ENCODE peak calls at places on chromosomes 4 and X, in seven cellular contexts. U is neural progenitor cell, S is neural crest cell, J is ovary, R is stomach, E is HFFc6, P is upper lobe of left lung. B is an unnamed sample.

GRCh38 chr4:109648266-109648996 is 54.8 kb downstream of the CASP6 start:
- DNase-seq in U (no peak), J (no peak), S (no peak), E (no peak), R (no peak), P (no peak), B (no peak)

GRCh38 chrX:47579537-47579936 is 2.7 kb upstream of the TIMP1 start:
- DNase-seq in U (no peak), J (no peak), E (peak; percentile 40), P (peak; percentile 67), R (no peak), S (no peak), B (no peak)

GRCh38 chrX:30981968-30982367 is 89.9 kb downstream of the FTHL17 start:
- DNase-seq in P (no peak), E (no peak), R (no peak), J (no peak), S (no peak), U (no peak), B (no peak)

GRCh38 chrX:71224098-71224708 is 1.2 kb downstream of the GJB1 start:
- DNase-seq in P (no peak), R (no peak), E (no peak), U (peak; percentile 31), J (no peak), S (no peak), B (no peak)

GRCh38 chr4:43394976-43395375 is 502.5 kb downstream of the GRXCR1 start:
- DNase-seq in S (no peak), R (no peak), U (no peak), P (no peak), E (no peak), J (no peak), B (no peak)

GRCh38 chr4:172042714-172043114 is 229.5 kb downstream of the GALNTL6 start:
- DNase-seq in E (no peak), S (no peak), R (no peak), U (no peak), P (no peak), J (no peak), B (no peak)

GRCh38 chr4:5943561-5943960 is 50.7 kb upstream of the CRMP1 start:
- DNase-seq in P (no peak), J (no peak), S (no peak), U (no peak), E (no peak), R (no peak), B (no peak)

GRCh38 chr4:76949293-76950051 is at the start of gene SEPTIN11:
- DNase-seq in J (peak; percentile 92), U (peak; percentile 96), S (peak; percentile 90), P (peak; percentile 81), R (peak; percentile 91), E (peak; percentile 94), B (peak; percentile 91)

GRCh38 chrX:12865359-12865758 is 1.5 kb upstream of the TLR7 start:
- DNase-seq in J (no peak), P (no peak), R (no peak), E (no peak), S (no peak), U (no peak), B (no peak)

GRCh38 chrX:53071064-53071463 is 11.1 kb upstream of the TSPYL2 start:
- DNase-seq in R (no peak), S (no peak), U (no peak), J (no peak), P (no peak), E (no peak), B (no peak)

GRCh38 chr4:167903291-167903721 is 189.0 kb upstream of the ANXA10 start:
- DNase-seq in R (no peak), S (no peak), E (peak; percentile 54), P (no peak), J (no peak), U (no peak), B (no peak)

GRCh38 chr4:48341776-48342558 is 638 bp downstream of the SLAIN2 start:
- DNase-seq in S (peak; percentile 56), U (peak; percentile 86), E (no peak), R (peak; percentile 55), P (peak; percentile 45), J (peak; percentile 40), B (peak; percentile 49)

GRCh38 chr4:106126062-106126461 is 189.9 kb downstream of the TBCK start:
- DNase-seq in R (no peak), U (no peak), E (no peak), J (no peak), S (no peak), P (no peak), B (no peak)

GRCh38 chrX:154409222-154409871 is at the start of gene DNASE1L1:
- DNase-seq in R (peak; percentile 90), E (peak; percentile 89), S (no peak), P (peak; percentile 92), U (peak; percentile 82), J (no peak), B (no peak)

GRCh38 chr4:59637596-59637995 is 1562.5 kb upstream of the ADGRL3 start:
- DNase-seq in E (no peak), J (no peak), U (no peak), P (no peak), R (no peak), S (no peak), B (no peak)

GRCh38 chr4:25448379-25449109 is 71.5 kb downstream of the ANAPC4 start:
- DNase-seq in E (peak; percentile 62), J (no peak), R (no peak), P (no peak), S (no peak), U (peak; percentile 13), B (no peak)

GRCh38 chrX:53684415-53685192 is 1.9 kb downstream of the HUWE1 start:
- DNase-seq in R (no peak), J (no peak), P (no peak), U (no peak), S (no peak), E (no peak), B (no peak)

GRCh38 chrX:112851806-112852205 is 11.2 kb upstream of the AMOT start:
- DNase-seq in R (no peak), J (peak; percentile 62), P (peak; percentile 39), S (no peak), U (no peak), E (no peak), B (no peak)

GRCh38 chrX:150455220-150455618 is 92.1 kb downstream of the MAMLD1 start:
- DNase-seq in R (no peak), S (no peak), U (no peak), E (no peak), J (no peak), P (no peak), B (no peak)

GRCh38 chrX:15674514-15674898 is 9.9 kb upstream of the CLTRN start:
- DNase-seq in U (peak; percentile 92), R (peak; percentile 98), E (peak; percentile 85), P (peak; percentile 98), J (peak; percentile 98), S (peak; percentile 64), B (peak; percentile 54)

GRCh38 chr4:133775469-133775868 is 426.1 kb downstream of the PABPC4L start:
- DNase-seq in P (no peak), R (no peak), U (no peak), J (no peak), S (no peak), E (no peak), B (no peak)

GRCh38 chrX:71178908-71179307 is 34.3 kb downstream of the NLGN3 start:
- DNase-seq in J (peak; percentile 46), U (peak; percentile 68), P (peak; percentile 51), E (peak; percentile 12), R (peak; percentile 65), S (peak; percentile 25), B (peak; percentile 47)

GRCh38 chr4:183240581-183241321 is 79.3 kb downstream of the CLDN22 start:
- DNase-seq in S (no peak), E (no peak), U (no peak), J (no peak), R (no peak), P (no peak), B (no peak)

GRCh38 chr4:173005912-173006633 is 162.5 kb upstream of the GALNT7 start:
- DNase-seq in J (peak; percentile 30), R (no peak), P (no peak), E (no peak), S (no peak), U (no peak), B (no peak)

GRCh38 chrX:46260502-46260901 is 284.7 kb downstream of the ZNF674 start:
- DNase-seq in E (no peak), P (no peak), J (no peak), U (no peak), R (no peak), S (no peak), B (no peak)

GRCh38 chrX:129738466-129739308 is at the start of gene XPNPEP2:
- DNase-seq in J (peak; percentile 48), S (no peak), E (no peak), U (peak; percentile 44), R (no peak), P (no peak), B (no peak)

GRCh38 chr4:94244087-94244828 is 36.6 kb downstream of the SMARCAD1 start:
- DNase-seq in J (no peak), P (no peak), R (no peak), U (no peak), E (no peak), S (no peak), B (no peak)

GRCh38 chr4:85522836-85523235 is 47.9 kb downstream of the ARHGAP24 start:
- DNase-seq in P (no peak), U (no peak), J (no peak), S (no peak), R (no peak), E (no peak), B (no peak)

GRCh38 chr4:36189511-36190226 is 54.6 kb downstream of the ARAP2 start:
- DNase-seq in U (no peak), P (no peak), S (no peak), R (no peak), E (no peak), J (no peak), B (no peak)

GRCh38 chrX:43961699-43962098 is 11.5 kb downstream of the NDP start:
- DNase-seq in S (no peak), E (no peak), U (no peak), R (no peak), P (no peak), J (no peak), B (no peak)
- TF ChIP-seq CTCF in S (peak; percentile 54), E (peak; percentile 41), U (peak; percentile 50), R (no peak), P (no peak), J (no peak), B (no peak)

DNA sequence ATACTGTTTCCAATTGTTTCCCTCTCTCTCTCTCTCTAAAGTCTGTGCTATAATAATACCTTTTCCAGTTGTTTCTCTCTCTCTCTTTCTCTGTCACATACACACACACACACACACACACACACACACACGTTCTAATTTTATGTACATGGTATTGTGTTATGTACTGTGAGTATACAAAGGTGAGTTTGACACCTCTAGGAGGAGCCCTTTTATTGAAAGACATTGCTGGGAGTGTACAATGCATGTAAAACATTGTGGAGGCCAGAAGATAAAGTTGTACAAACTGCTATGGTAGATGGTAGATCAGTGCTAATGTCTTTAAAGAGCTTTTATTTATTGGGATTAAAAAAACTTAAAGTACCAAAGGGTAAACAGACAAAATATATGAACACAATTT is 53.6 kb downstream of the BLTP1 start:
- DNase-seq in S (no peak), P (no peak), U (no peak), R (no peak), E (no peak), J (no peak), B (no peak)
- TF ChIP-seq CTCF in S (no peak), P (no peak), U (no peak), R (no peak), E (no peak), J (no peak), B (no peak)

GRCh38 chr4:113358784-113359183 is 309.3 kb downstream of the ANK2 start:
- DNase-seq in P (no peak), S (no peak), J (no peak), U (peak; percentile 2), E (no peak), R (no peak), B (no peak)
- TF ChIP-seq CTCF in P (no peak), S (no peak), J (no peak), U (no peak), E (peak; percentile 55), R (no peak), B (no peak)

GRCh38 chrX:125205084-125205917 is 114.4 kb upstream of the TEX13C start:
- DNase-seq in U (peak; percentile 78), R (peak; percentile 37), S (peak; percentile 64), J (no peak), E (no peak), P (no peak), B (peak; percentile 26)
- TF ChIP-seq CTCF in U (peak; percentile 41), R (peak; percentile 7), S (peak; percentile 58), J (no peak), E (no peak), P (peak; percentile 7), B (no peak)